ENCODE peak calls at places on chromosomes 13 and 19, in nine cellular contexts. M, K, O, A, N, X, L, T and G are unnamed samples.

GRCh38 chr13:31201341-31202024 is 1.7 kb downstream of the B3GLCT start:
- DNase-seq in A (no peak), T (peak; percentile 63), K (no peak), M (no peak), L (no peak), X (no peak), N (no peak), O (no peak), G (no peak)

GRCh38 chr19:8500158-8500557 is 2.3 kb downstream of the PRAM1 start:
- DNase-seq in L (no peak), T (peak; percentile 29), N (no peak), O (no peak), A (no peak), K (no peak), X (no peak), M (no peak), G (no peak)

GRCh38 chr13:32115069-32115468 is 83.5 kb downstream of the FRY start:
- DNase-seq in M (no peak), K (no peak), L (no peak), O (no peak), N (no peak), T (no peak), A (no peak), X (no peak), G (no peak)

GRCh38 chr19:54674021-54674617 is 11.3 kb downstream of the LILRB4 start:
- DNase-seq in O (no peak), X (no peak), N (no peak), T (peak; percentile 40), L (no peak), M (no peak), A (no peak), K (no peak), G (no peak)

GRCh38 chr13:48232420-48233096 is 448 bp upstream of the ITM2B start:
- DNase-seq in L (no peak), X (no peak), A (no peak), K (no peak), N (no peak), M (no peak), T (no peak), O (no peak), G (no peak)

GRCh38 chr19:11096210-11096841 is 7.1 kb downstream of the LDLR start:
- DNase-seq in L (no peak), N (peak; percentile 73), O (peak; percentile 60), X (no peak), K (no peak), M (no peak), A (no peak), T (peak; percentile 85), G (no peak)

GRCh38 chr13:39581177-39581576 is 21.8 kb downstream of the LHFPL6 start:
- DNase-seq in T (no peak), X (no peak), M (no peak), A (no peak), N (no peak), O (no peak), L (no peak), K (no peak), G (no peak)

GRCh38 chr13:42047561-42048322 is 706 bp upstream of the DGKH start:
- DNase-seq in M (peak; percentile 57), X (peak; percentile 37), K (no peak), N (peak; percentile 57), L (no peak), A (peak; percentile 83), T (peak; percentile 79), O (peak; percentile 48), G (peak; percentile 51)

GRCh38 chr19:14434543-14435319 is 1.6 kb downstream of the PKN1 start:
- DNase-seq in O (peak; percentile 65), T (peak; percentile 83), N (peak; percentile 77), X (no peak), L (no peak), M (no peak), K (peak; percentile 63), A (peak; percentile 93), G (no peak)

GRCh38 chr19:42831221-42832019 is 48.1 kb downstream of the PSG1 start:
- DNase-seq in O (no peak), X (no peak), M (no peak), N (no peak), K (no peak), A (no peak), L (no peak), T (no peak), G (no peak)
- TF ChIP-seq CTCF in O (no peak), X (no peak), M (no peak), N (no peak), K (no peak), A (no peak), L (no peak), T (no peak), G (no peak)

DNA sequence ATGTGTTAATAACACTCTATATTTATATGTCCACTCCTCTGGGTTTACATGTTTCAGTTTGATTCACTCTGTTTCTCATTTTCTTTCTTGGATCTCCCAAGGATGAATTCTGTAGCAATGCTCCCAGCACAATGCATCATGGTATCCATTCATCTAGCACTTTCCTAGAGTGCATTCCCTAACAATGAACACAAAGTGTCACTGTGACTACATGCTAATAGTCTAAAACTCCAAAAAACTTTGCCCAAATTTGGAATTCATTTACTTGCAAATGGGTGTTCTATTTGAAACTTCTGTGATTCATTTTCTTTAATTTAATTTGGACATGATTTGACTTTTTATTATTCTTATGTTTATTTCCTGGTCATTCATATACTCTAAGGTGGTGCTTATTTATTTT is 286.3 kb downstream of the POU4F1 start:
- DNase-seq in N (no peak), L (no peak), M (no peak), T (peak; percentile 6), A (no peak), O (no peak), X (no peak), K (no peak), G (no peak)
- TF ChIP-seq CTCF in N (no peak), L (peak; percentile 20), M (no peak), T (peak; percentile 20), A (no peak), O (peak; percentile 52), X (peak; percentile 56), K (no peak), G (no peak)

GRCh38 chr19:31314849-31315620 is 34.2 kb downstream of the TSHZ3 start:
- DNase-seq in M (no peak), X (no peak), A (no peak), T (no peak), N (no peak), K (no peak), O (no peak), L (no peak), G (no peak)
- TF ChIP-seq CTCF in M (no peak), X (no peak), A (no peak), T (peak; percentile 29), N (no peak), K (no peak), O (no peak), L (no peak), G (no peak)

GRCh38 chr19:40714519-40715299 is 2.0 kb downstream of the COQ8B start:
- DNase-seq in A (peak; percentile 97), N (peak; percentile 96), T (peak; percentile 95), K (peak; percentile 82), O (peak; percentile 94), X (peak; percentile 91), M (peak; percentile 96), L (peak; percentile 91), G (peak; percentile 96)
- TF ChIP-seq CTCF in A (no peak), N (no peak), T (no peak), K (no peak), O (no peak), X (no peak), M (no peak), L (no peak), G (no peak)

GRCh38 chr19:32751066-32751465 is 31.5 kb downstream of the TDRD12 start:
- DNase-seq in O (no peak), K (no peak), X (no peak), M (no peak), T (no peak), L (no peak), A (no peak), N (no peak), G (no peak)

GRCh38 chr19:32750441-32751055 is 31.0 kb downstream of the TDRD12 start:
- DNase-seq in L (no peak), X (no peak), A (no peak), O (no peak), N (no peak), M (no peak), K (no peak), T (peak; percentile 2), G (no peak)

GRCh38 chr19:32749361-32749760 is 29.8 kb downstream of the TDRD12 start:
- DNase-seq in K (no peak), N (no peak), X (no peak), T (no peak), M (no peak), O (no peak), L (no peak), A (no peak), G (no peak)

GRCh38 chr19:32748948-32749347 is 29.4 kb downstream of the TDRD12 start:
- DNase-seq in K (no peak), N (no peak), M (no peak), O (no peak), A (no peak), L (no peak), T (no peak), X (no peak), G (no peak)

GRCh38 chr19:32748497-32748896 is 28.9 kb downstream of the TDRD12 start:
- DNase-seq in T (no peak), M (peak; percentile 17), O (no peak), X (no peak), A (no peak), L (no peak), K (no peak), N (no peak), G (no peak)
- TF ChIP-seq CTCF in T (peak; percentile 2), M (no peak), O (no peak), X (no peak), A (no peak), L (no peak), K (no peak), N (no peak), G (no peak)

DNA sequence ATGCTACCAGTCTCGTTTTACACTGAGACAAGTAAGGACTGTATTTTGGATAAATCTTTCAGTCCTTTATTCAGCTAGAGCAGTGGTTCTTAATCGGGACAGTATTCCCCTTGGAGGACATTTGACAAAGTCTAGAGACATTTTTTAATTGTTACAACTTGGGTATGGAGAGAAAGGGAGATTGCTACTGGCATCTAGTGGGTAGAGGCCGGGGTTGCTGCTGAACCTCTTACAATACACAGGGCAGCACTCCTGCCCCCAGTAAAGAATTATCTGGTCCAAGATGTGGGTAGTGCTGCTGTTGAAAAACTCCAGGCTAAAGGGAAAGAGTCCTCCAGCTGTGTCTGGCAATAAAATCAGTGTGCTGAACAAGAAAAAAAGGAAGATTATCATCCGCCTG is 334.8 kb downstream of the SLC7A1 start:
- DNase-seq in L (no peak), K (no peak), A (no peak), X (no peak), O (no peak), T (no peak), N (no peak), M (no peak), G (no peak)
- TF ChIP-seq CTCF in L (no peak), K (peak; percentile 53), A (no peak), X (no peak), O (peak; percentile 56), T (no peak), N (no peak), M (no peak), G (no peak)

GRCh38 chr19:42695811-42696503 is 44.3 kb downstream of the PSG3 start:
- DNase-seq in A (no peak), M (no peak), T (no peak), O (no peak), L (no peak), K (no peak), N (no peak), X (no peak), G (no peak)

GRCh38 chr19:42697884-42698283 is 42.4 kb downstream of the PSG3 start:
- DNase-seq in A (no peak), O (no peak), M (no peak), N (no peak), X (no peak), L (no peak), T (no peak), K (no peak), G (no peak)

GRCh38 chr19:42693760-42694350 is 46.4 kb downstream of the PSG3 start:
- DNase-seq in N (no peak), L (no peak), O (no peak), T (peak; percentile 50), M (peak; percentile 63), A (no peak), K (no peak), X (no peak), G (no peak)
- TF ChIP-seq CTCF in N (no peak), L (no peak), O (no peak), T (peak; percentile 60), M (peak; percentile 52), A (no peak), K (no peak), X (no peak), G (no peak)